ENCODE peak calls at places on chromosomes 2 and 18, in five cellular contexts. One of them, this sample, is unnamed.

GRCh38 chr2:159797468-159798375 is at the start of gene CD302:
- DNase-seq in A549: peak; percentile 42
- DNase-seq in AG08395: peak; percentile 74
- DNase-seq in prostate gland: peak; percentile 43
- DNase-seq in activated T-helper 1 cell treated with anti-CD3 and anti-CD28 coated beads, Interleukin-2, amount 50 U/mL, for 16 hours: no peak
- DNase-seq in this sample: no peak

GRCh38 chr18:45657357-45658335 is 42.4 kb downstream of the SLC14A2 start:
- DNase-seq in prostate gland: no peak
- DNase-seq in A549: no peak
- DNase-seq in activated T-helper 1 cell treated with anti-CD3 and anti-CD28 coated beads, Interleukin-2, amount 50 U/mL, for 16 hours: no peak
- DNase-seq in AG08395: peak; percentile 52
- DNase-seq in this sample: no peak

GRCh38 chr18:45837283-45838070 is 12.0 kb downstream of the SIGLEC15 start:
- DNase-seq in A549: peak; percentile 45
- DNase-seq in activated T-helper 1 cell treated with anti-CD3 and anti-CD28 coated beads, Interleukin-2, amount 50 U/mL, for 16 hours: no peak
- DNase-seq in AG08395: peak; percentile 41
- DNase-seq in prostate gland: no peak
- DNase-seq in this sample: peak; percentile 13

GRCh38 chr2:79711098-79711497 is 198.2 kb downstream of the CTNNA2 start:
- DNase-seq in A549: no peak
- DNase-seq in activated T-helper 1 cell treated with anti-CD3 and anti-CD28 coated beads, Interleukin-2, amount 50 U/mL, for 16 hours: no peak
- DNase-seq in AG08395: no peak
- DNase-seq in prostate gland: no peak
- DNase-seq in this sample: no peak

GRCh38 chr2:17309741-17310339 is 208.4 kb downstream of the RAD51AP2 start:
- DNase-seq in activated T-helper 1 cell treated with anti-CD3 and anti-CD28 coated beads, Interleukin-2, amount 50 U/mL, for 16 hours: no peak
- DNase-seq in prostate gland: peak; percentile 28
- DNase-seq in AG08395: peak; percentile 5
- DNase-seq in A549: peak; percentile 81
- DNase-seq in this sample: peak; percentile 40

GRCh38 chr18:74342416-74343043 is 26.9 kb downstream of the C18orf63 start:
- DNase-seq in AG08395: peak; percentile 30
- DNase-seq in A549: peak; percentile 69
- DNase-seq in activated T-helper 1 cell treated with anti-CD3 and anti-CD28 coated beads, Interleukin-2, amount 50 U/mL, for 16 hours: no peak
- DNase-seq in prostate gland: peak; percentile 35
- DNase-seq in this sample: peak; percentile 55

GRCh38 chr2:190879474-190880373 is 897 bp upstream of the GLS start:
- DNase-seq in A549: no peak
- DNase-seq in prostate gland: no peak
- DNase-seq in activated T-helper 1 cell treated with anti-CD3 and anti-CD28 coated beads, Interleukin-2, amount 50 U/mL, for 16 hours: no peak
- DNase-seq in AG08395: no peak
- DNase-seq in this sample: no peak

GRCh38 chr18:9594782-9595181 is 19.6 kb downstream of the PPP4R1 start:
- DNase-seq in AG08395: no peak
- DNase-seq in A549: no peak
- DNase-seq in prostate gland: no peak
- DNase-seq in activated T-helper 1 cell treated with anti-CD3 and anti-CD28 coated beads, Interleukin-2, amount 50 U/mL, for 16 hours: no peak
- DNase-seq in this sample: no peak

GRCh38 chr2:8268172-8268783 is 413.6 kb upstream of the ID2 start:
- DNase-seq in activated T-helper 1 cell treated with anti-CD3 and anti-CD28 coated beads, Interleukin-2, amount 50 U/mL, for 16 hours: no peak
- DNase-seq in prostate gland: no peak
- DNase-seq in A549: no peak
- DNase-seq in AG08395: peak; percentile 68
- DNase-seq in this sample: no peak

GRCh38 chr2:11508279-11508678 is 25.6 kb upstream of the GREB1 start:
- DNase-seq in A549: no peak
- DNase-seq in activated T-helper 1 cell treated with anti-CD3 and anti-CD28 coated beads, Interleukin-2, amount 50 U/mL, for 16 hours: no peak
- DNase-seq in AG08395: no peak
- DNase-seq in prostate gland: peak; percentile 32
- DNase-seq in this sample: no peak

GRCh38 chr2:44118257-44118656 is 50.4 kb upstream of the PPM1B start:
- DNase-seq in prostate gland: no peak
- DNase-seq in activated T-helper 1 cell treated with anti-CD3 and anti-CD28 coated beads, Interleukin-2, amount 50 U/mL, for 16 hours: no peak
- DNase-seq in A549: no peak
- DNase-seq in AG08395: no peak
- DNase-seq in this sample: no peak